ENCODE peak calls at places on chromosome 4, in five cellular contexts. D is spleen, B is suprapubic skin, V is SK-N-SH, Y is endothelial cell of umbilical vein. X is an unnamed sample.

GRCh38 chr4:83212041-83212851 is 72.4 kb downstream of the COQ2 start:
- DNase-seq in D (peak; percentile 75), B (no peak), V (no peak), Y (no peak), X (peak; percentile 65)

GRCh38 chr4:99134586-99134985 is 9.5 kb downstream of the ADH4 start:
- DNase-seq in D (no peak), B (no peak), V (no peak), Y (no peak), X (no peak)

GRCh38 chr4:181690498-181690897 is 552.7 kb upstream of the TENM3 start:
- DNase-seq in D (no peak), B (no peak), V (no peak), Y (no peak), X (no peak)

GRCh38 chr4:85866508-85866907 is 391.6 kb downstream of the ARHGAP24 start:
- DNase-seq in D (no peak), B (no peak), V (no peak), Y (no peak), X (no peak)

GRCh38 chr4:169617306-169617705 is 3.1 kb upstream of the CLCN3 start:
- DNase-seq in D (no peak), B (no peak), V (no peak), Y (no peak), X (no peak)

GRCh38 chr4:159191989-159192388 is 89.1 kb downstream of the RAPGEF2 start:
- DNase-seq in D (no peak), B (no peak), V (no peak), Y (peak; percentile 31), X (no peak)

GRCh38 chr4:37889849-37890500 is 909 bp upstream of the TBC1D1 start:
- DNase-seq in D (peak; percentile 80), B (no peak), V (peak; percentile 48), Y (no peak), X (no peak)

GRCh38 chr4:76601791-76602190 is 166.8 kb downstream of the SHROOM3 start:
- DNase-seq in D (no peak), B (no peak), V (no peak), Y (peak; percentile 82), X (no peak)

GRCh38 chr4:156756118-156756517 is 215.5 kb downstream of the PDGFC start:
- DNase-seq in D (no peak), B (no peak), V (no peak), Y (no peak), X (no peak)

GRCh38 chr4:77065382-77065781 is 10.4 kb downstream of the CCNI start:
- DNase-seq in D (no peak), B (no peak), V (no peak), Y (no peak), X (no peak)

GRCh38 chr4:174023641-174024040 is 259.8 kb downstream of the FBXO8 start:
- DNase-seq in D (no peak), B (no peak), V (no peak), Y (no peak), X (no peak)

GRCh38 chr4:158350161-158350560 is 139.9 kb downstream of the TMEM144 start:
- DNase-seq in D (no peak), B (no peak), V (no peak), Y (no peak), X (no peak)

GRCh38 chr4:20251796-20252655 is at the start of gene SLIT2:
- DNase-seq in D (peak; percentile 86), B (peak; percentile 88), V (peak; percentile 96), Y (peak; percentile 87), X (peak; percentile 81)

GRCh38 chr4:8236141-8236919 is 33.2 kb upstream of the HTRA3 start:
- DNase-seq in D (no peak), B (no peak), V (peak; percentile 69), Y (no peak), X (no peak)

GRCh38 chr4:187732524-187732923 is 263.0 kb upstream of the ZFP42 start:
- DNase-seq in D (no peak), B (no peak), V (no peak), Y (no peak), X (no peak)

GRCh38 chr4:121736735-121737351 is 28.1 kb downstream of the SMIM43 start:
- DNase-seq in D (no peak), B (no peak), V (peak; percentile 45), Y (peak; percentile 52), X (no peak)

GRCh38 chr4:120524237-120524636 is 398.3 kb downstream of the PRDM5 start:
- DNase-seq in D (no peak), B (no peak), V (no peak), Y (no peak), X (no peak)

GRCh38 chr4:139017861-139018260 is 2.3 kb downstream of the NOCT start:
- DNase-seq in D (no peak), B (no peak), V (no peak), Y (no peak), X (no peak)

GRCh38 chr4:15245006-15245530 is 182.8 kb upstream of the C1QTNF7 start:
- DNase-seq in D (no peak), B (no peak), V (peak; percentile 21), Y (no peak), X (no peak)

GRCh38 chr4:34932591-34932990 is 1311.7 kb downstream of the ARAP2 start:
- DNase-seq in D (no peak), B (no peak), V (no peak), Y (no peak), X (no peak)

GRCh38 chr4:57308301-57308700 is 198.1 kb upstream of the IGFBP7 start:
- DNase-seq in D (no peak), B (no peak), V (no peak), Y (no peak), X (no peak)

GRCh38 chr4:26507286-26507685 is 17.0 kb upstream of the CCKAR start:
- DNase-seq in D (no peak), B (no peak), V (no peak), Y (no peak), X (no peak)

GRCh38 chr4:94665500-94666398 is 92.0 kb upstream of the BMPR1B start:
- DNase-seq in D (no peak), B (no peak), V (no peak), Y (no peak), X (no peak)

GRCh38 chr4:125518281-125518680 is 203.5 kb downstream of the FAT4 start:
- DNase-seq in D (no peak), B (no peak), V (no peak), Y (no peak), X (no peak)

GRCh38 chr4:124121511-124121934 is 591.0 kb downstream of the ANKRD50 start:
- DNase-seq in D (no peak), B (no peak), V (no peak), Y (peak; percentile 58), X (no peak)

GRCh38 chr4:94995684-94996394 is 238.1 kb downstream of the BMPR1B start:
- DNase-seq in D (no peak), B (no peak), V (no peak), Y (peak; percentile 67), X (no peak)

GRCh38 chr4:159608434-159608833 is 505.6 kb downstream of the RAPGEF2 start:
- DNase-seq in D (no peak), B (no peak), V (no peak), Y (no peak), X (no peak)

GRCh38 chr4:24547979-24548378 is 36.4 kb downstream of the DHX15 start:
- DNase-seq in D (no peak), B (no peak), V (no peak), Y (no peak), X (no peak)

GRCh38 chr4:24551492-24552330 is 32.6 kb downstream of the DHX15 start:
- DNase-seq in D (no peak), B (no peak), V (no peak), Y (peak; percentile 61), X (no peak)

GRCh38 chr4:24550773-24551172 is 33.6 kb downstream of the DHX15 start:
- DNase-seq in D (no peak), B (no peak), V (no peak), Y (no peak), X (no peak)
- TF ChIP-seq POLR2AphosphoS5 in D (no peak), B (no peak), V (no peak), Y (no peak), X (no peak)

GRCh38 chr4:84499065-84499982 is at the start of gene NKX6-1:
- DNase-seq in D (no peak), B (peak; percentile 72), V (peak; percentile 92), Y (peak; percentile 53), X (peak; percentile 38)

GRCh38 chr4:84501721-84502267 is 2.7 kb upstream of the NKX6-1 start:
- DNase-seq in D (no peak), B (no peak), V (no peak), Y (no peak), X (no peak)

GRCh38 chr4:84502333-84502954 is 3.4 kb upstream of the NKX6-1 start:
- DNase-seq in D (no peak), B (no peak), V (no peak), Y (no peak), X (no peak)

GRCh38 chr4:84501197-84501492 is 2.1 kb upstream of the NKX6-1 start:
- DNase-seq in D (no peak), B (no peak), V (no peak), Y (no peak), X (no peak)

DNA sequence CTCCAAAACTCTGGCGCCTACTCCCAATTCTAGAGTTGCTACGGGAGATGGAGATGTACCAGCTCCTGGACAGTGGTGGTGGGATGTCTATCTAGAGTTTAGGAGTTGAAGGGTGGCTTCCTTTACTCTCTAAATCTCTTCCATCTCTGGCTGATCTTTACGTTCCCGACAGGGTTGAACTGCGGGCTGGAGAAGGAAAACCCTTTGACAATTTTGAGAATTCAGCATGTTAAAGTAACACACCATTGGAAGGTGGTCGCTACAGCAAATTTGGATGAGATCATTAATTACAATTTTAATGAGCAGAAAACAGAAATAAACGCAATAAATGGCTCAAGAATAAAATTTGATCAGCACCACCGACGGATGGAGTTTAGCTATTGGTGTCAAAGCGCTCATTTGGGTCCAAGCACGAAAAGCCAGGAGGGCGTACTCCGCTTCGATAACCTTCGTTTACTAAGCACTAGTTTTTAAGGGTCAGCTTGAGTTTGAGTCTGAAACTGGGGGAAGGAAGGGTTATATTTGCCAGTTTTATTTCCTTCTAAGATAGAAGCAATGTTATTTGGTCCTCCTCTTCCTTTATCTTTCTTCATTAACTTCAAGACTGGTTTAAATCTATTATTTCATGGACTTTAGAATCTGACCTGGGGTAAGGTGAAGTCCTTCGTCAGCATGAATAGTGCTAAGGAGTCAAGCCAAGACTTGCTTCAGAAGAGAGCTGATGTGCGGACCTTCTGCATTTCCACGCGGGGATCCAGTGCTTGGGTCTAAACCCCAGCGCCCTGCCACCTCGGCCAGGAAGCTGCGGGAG is 1.5 kb upstream of the NKX6-1 start:
- DNase-seq in D (no peak), B (no peak), V (no peak), Y (no peak), X (no peak)
- H3K27me3 ChIP-seq in D (peaks cover 100% of the 10 kb centered on the region), B (peaks cover 100% of the 10 kb centered on the region), V (peaks cover 82% of the 10 kb centered on the region), Y (peaks cover 89% of the 10 kb centered on the region), X (peaks cover 93% of the 10 kb centered on the region)

DNA sequence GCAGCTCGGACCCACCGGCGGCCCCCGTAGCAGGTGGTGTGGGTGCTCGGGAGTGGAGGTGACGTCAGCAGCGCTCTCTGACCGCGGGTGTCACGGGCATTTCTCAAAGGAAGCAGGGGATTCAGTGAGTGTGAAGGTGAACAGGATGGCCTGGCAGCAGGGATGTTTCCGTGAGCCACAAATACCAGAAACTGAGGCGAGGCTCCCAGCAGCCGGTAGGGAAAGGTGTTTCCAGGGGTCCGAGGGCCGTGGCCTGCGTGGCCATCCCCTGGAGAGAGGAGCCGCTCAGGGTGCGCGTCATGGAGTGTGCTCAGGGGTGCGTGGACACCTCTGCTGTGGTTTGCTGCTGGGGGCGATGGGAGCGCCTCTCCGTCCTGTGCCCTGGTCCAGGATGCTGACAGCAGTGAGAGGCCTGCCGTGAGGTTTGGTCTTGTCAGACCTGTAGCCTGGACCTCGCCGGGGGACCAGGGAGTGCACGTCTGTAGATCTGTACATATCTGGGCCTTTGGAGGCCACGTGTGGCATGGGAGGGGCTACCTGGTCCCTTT is 10.2 kb upstream of the HGFAC start:
- DNase-seq in D (no peak), B (no peak), V (no peak), Y (no peak), X (no peak)
- H3K4me1 ChIP-seq in D (no peaks in the 10 kb centered on the region), B (peaks cover 7% of the 10 kb centered on the region), V (no peaks in the 10 kb centered on the region), Y (no peaks in the 10 kb centered on the region), X (peaks cover 3% of the 10 kb centered on the region)

GRCh38 chr4:24511371-24512063 is 72.8 kb downstream of the DHX15 start:
- DNase-seq in D (no peak), B (no peak), V (no peak), Y (no peak), X (no peak)
- TF ChIP-seq POLR2AphosphoS5 in D (no peak), B (no peak), V (no peak), Y (no peak), X (no peak)

X was measured in stomach.